ENCODE peak calls at places on chromosomes 13 and 19, in seven cellular contexts. G, X, B, T, E, R and U are unnamed samples.

GRCh38 chr13:48775285-48775684 is 121.6 kb downstream of the CYSLTR2 start:
- DNase-seq in G (no peak), X (no peak), B (no peak), T (no peak), E (no peak), R (no peak), U (no peak)

GRCh38 chr19:14375582-14376291 is 5.5 kb upstream of the ADGRE5 start:
- DNase-seq in G (no peak), X (no peak), B (no peak), T (no peak), E (no peak), R (no peak), U (no peak)

GRCh38 chr19:51294211-51294976 is 17.1 kb upstream of the IGLON5 start:
- DNase-seq in G (no peak), X (no peak), B (no peak), T (no peak), E (no peak), R (no peak), U (no peak)

GRCh38 chr19:10858204-10858828 is 10.1 kb downstream of the C19orf38 start:
- DNase-seq in G (no peak), X (no peak), B (no peak), T (no peak), E (no peak), R (no peak), U (no peak)

GRCh38 chr19:49272204-49272603 is 52.8 kb downstream of the SLC6A16 start:
- DNase-seq in G (no peak), X (no peak), B (no peak), T (no peak), E (no peak), R (no peak), U (no peak)

GRCh38 chr19:19554074-19555023 is 16.3 kb downstream of the CILP2 start:
- DNase-seq in G (peak; percentile 40), X (no peak), B (peak; percentile 48), T (peak; percentile 24), E (no peak), R (no peak), U (no peak)

GRCh38 chr19:32219881-32220552 is 125.4 kb upstream of the ZNF507 start:
- DNase-seq in G (no peak), X (no peak), B (no peak), T (no peak), E (no peak), R (no peak), U (no peak)

GRCh38 chr19:28377077-28377476 is 835.9 kb downstream of the UQCRFS1 start:
- DNase-seq in G (no peak), X (no peak), B (peak; percentile 1), T (no peak), E (no peak), R (no peak), U (no peak)

GRCh38 chr13:80274643-80275042 is 66.3 kb downstream of the SPRY2 start:
- DNase-seq in G (no peak), X (no peak), B (no peak), T (no peak), E (no peak), R (no peak), U (no peak)